ENCODE peak calls at places on chromosomes 6 and 20, in seven cellular contexts. F is foreskin fibroblast, X is ureter, J is psoas muscle, Y is T47D, Q is kidney tubule cell, O is AML-193. T is an unnamed sample.

GRCh38 chr6:137820952-137821351 is 46.1 kb upstream of the TNFAIP3 start:
- DNase-seq in Y (no peak), X (no peak), O (no peak), Q (no peak), J (no peak), F (peak), T (no peak)

GRCh38 chr6:26299286-26300042 is 65.5 kb upstream of the BTN3A2 start:
- DNase-seq in J (no peak), Q (peak), Y (no peak), X (no peak), O (no peak), F (peak), T (no peak)

GRCh38 chr20:51376121-51376520 is 166.4 kb downstream of the NFATC2 start:
- DNase-seq in J (no peak), X (no peak), Q (no peak), O (no peak), F (no peak), Y (no peak), T (no peak)

GRCh38 chr6:18416341-18416679 is 29.2 kb downstream of the RNF144B start:
- DNase-seq in J (no peak), O (no peak), Y (no peak), Q (no peak), F (no peak), X (no peak), T (no peak)

GRCh38 chr6:18514180-18514579 is 127.0 kb downstream of the RNF144B start:
- DNase-seq in Q (no peak), X (no peak), J (no peak), O (no peak), Y (no peak), F (no peak), T (no peak)

GRCh38 chr6:90467546-90467945 is 119.3 kb downstream of the MAP3K7 start:
- DNase-seq in J (no peak), Q (no peak), X (no peak), F (no peak), Y (no peak), O (no peak), T (no peak)

GRCh38 chr20:50636601-50637539 is 54.5 kb downstream of the RIPOR3 start:
- DNase-seq in O (no peak), X (no peak), F (peak), J (no peak), Q (peak), Y (no peak), T (no peak)

GRCh38 chr6:87870606-87871005 is 168.6 kb upstream of the AKIRIN2 start:
- DNase-seq in F (no peak), Y (no peak), X (no peak), Q (no peak), J (no peak), O (no peak), T (no peak)

GRCh38 chr6:91106083-91106482 is 519.2 kb upstream of the MAP3K7 start:
- DNase-seq in X (no peak), J (no peak), O (no peak), F (no peak), Q (no peak), Y (no peak), T (peak)

GRCh38 chr6:11854418-11855165 is 76.0 kb upstream of the ADTRP start:
- DNase-seq in X (no peak), Y (peak), F (peak), J (no peak), Q (peak), O (no peak), T (no peak)

GRCh38 chr6:81396916-81397315 is 355.6 kb downstream of the TENT5A start:
- DNase-seq in O (no peak), J (no peak), Y (no peak), X (no peak), Q (no peak), F (no peak), T (no peak)

GRCh38 chr20:2654831-2655230 is 2.4 kb downstream of the NOP56 start:
- DNase-seq in J (no peak), O (no peak), Q (no peak), F (no peak), Y (no peak), X (no peak), T (no peak)

GRCh38 chr6:132797975-132798819 is at the start of gene SLC18B1:
- DNase-seq in X (peak), Q (peak), O (no peak), F (peak), J (peak), Y (peak), T (peak)

GRCh38 chr6:22132662-22133061 is 164.2 kb downstream of the PRL start:
- DNase-seq in F (no peak), O (no peak), Q (no peak), J (no peak), Y (no peak), X (no peak), T (no peak)

GRCh38 chr6:139588734-139589418 is 214.4 kb upstream of the CITED2 start:
- DNase-seq in Q (no peak), O (no peak), Y (peak), X (no peak), F (peak), J (no peak), T (peak)

GRCh38 chr6:125718109-125718508 is 31.3 kb upstream of the HEY2 start:
- DNase-seq in J (no peak), Y (peak), F (no peak), O (no peak), Q (no peak), X (no peak), T (no peak)

GRCh38 chr6:161744211-161745067 is 470.6 kb upstream of the AGPAT4 start:
- DNase-seq in J (no peak), Y (no peak), X (no peak), Q (no peak), F (peak), O (no peak), T (no peak)